ENCODE peak calls at places on chromosomes 2 and 18, in seven cellular contexts. O, J, S, B, E, M and W are unnamed samples. For H3K27me3 and H3K4me1, the result is how much of the 10 kb centered on the place peaks cover.

GRCh38 chr2:64632855-64633819 is 20.6 kb downstream of the SERTAD2 start:
- DNase-seq in J (no peak), O (no peak), M (peak), B (no peak), E (peak), S (no peak), W (no peak)

GRCh38 chr2:18413794-18414396 is 146.6 kb downstream of the RDH14 start:
- DNase-seq in J (no peak), O (peak), E (peak), S (no peak), M (peak), B (peak), W (no peak)

GRCh38 chr2:142974288-142975024 is 97.0 kb downstream of the KYNU start:
- DNase-seq in E (peak), B (peak), O (no peak), S (no peak), J (no peak), M (peak), W (no peak)

GRCh38 chr18:5841518-5841917 is 53.8 kb downstream of the TMEM200C start:
- DNase-seq in E (peak), B (no peak), J (no peak), O (no peak), S (no peak), M (peak), W (no peak)

GRCh38 chr2:64318476-64318748 is 135.6 kb upstream of the LGALSL start:
- DNase-seq in B (no peak), J (no peak), S (no peak), M (no peak), E (no peak), O (no peak), W (no peak)

GRCh38 chr2:204437815-204438766 is 107.2 kb upstream of the PARD3B start:
- DNase-seq in E (no peak), O (no peak), B (no peak), J (no peak), M (no peak), S (no peak), W (no peak)

GRCh38 chr2:55916473-55917049 is 7.0 kb downstream of the EFEMP1 start:
- DNase-seq in E (peak), S (no peak), B (no peak), M (peak), J (no peak), O (no peak), W (no peak)

GRCh38 chr2:64296695-64297346 is 152.6 kb upstream of the PELI1 start:
- DNase-seq in J (no peak), M (no peak), S (no peak), B (no peak), E (no peak), O (no peak), W (no peak)

GRCh38 chr2:26018184-26018716 is 15.6 kb upstream of the RAB10 start:
- DNase-seq in S (no peak), B (peak), M (peak), J (peak), O (peak), E (peak), W (peak)

GRCh38 chr2:209642146-209642815 is 129.4 kb upstream of the UNC80 start:
- DNase-seq in E (peak), O (no peak), B (no peak), M (no peak), J (no peak), S (no peak), W (no peak)

GRCh38 chr2:39411186-39411944 is 25.7 kb downstream of the MAP4K3 start:
- DNase-seq in M (peak), J (no peak), O (no peak), S (no peak), B (peak), E (peak), W (no peak)

GRCh38 chr2:119490653-119491195 is 33.6 kb downstream of the SCTR start:
- DNase-seq in M (no peak), B (no peak), J (no peak), O (no peak), S (no peak), E (peak), W (no peak)

GRCh38 chr2:196268022-196268421 is 96.6 kb upstream of the STK17B start:
- DNase-seq in O (no peak), S (no peak), E (no peak), M (peak), B (no peak), J (no peak), W (no peak)

DNA sequence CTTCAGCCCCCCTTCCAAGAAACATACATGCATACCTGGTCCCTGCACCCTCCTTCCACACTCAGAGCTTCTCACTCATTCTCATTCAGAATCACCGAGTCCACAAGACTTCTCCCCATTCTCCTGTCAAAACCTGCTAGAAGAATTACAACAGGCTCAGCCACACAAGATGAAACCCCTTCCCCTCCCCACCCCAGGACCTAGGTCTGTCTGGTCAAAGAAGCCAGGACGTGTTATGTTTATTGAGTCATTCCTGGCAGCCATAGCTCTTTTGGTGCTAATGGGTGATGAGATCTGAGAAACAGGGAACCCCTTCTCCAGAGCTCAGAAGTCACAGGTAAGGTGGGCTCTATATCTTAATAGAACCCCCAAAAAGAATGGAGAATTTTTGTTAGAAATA is 1.4 kb upstream of the ADD2 start:
- DNase-seq in B (no peak), J (no peak), S (no peak), E (no peak), M (no peak), O (no peak), W (no peak)
- H3K27me3 ChIP-seq in B (half or more), J (half or more), S (under half), E (half or more), M (under half), O (under half), W (half or more)

DNA sequence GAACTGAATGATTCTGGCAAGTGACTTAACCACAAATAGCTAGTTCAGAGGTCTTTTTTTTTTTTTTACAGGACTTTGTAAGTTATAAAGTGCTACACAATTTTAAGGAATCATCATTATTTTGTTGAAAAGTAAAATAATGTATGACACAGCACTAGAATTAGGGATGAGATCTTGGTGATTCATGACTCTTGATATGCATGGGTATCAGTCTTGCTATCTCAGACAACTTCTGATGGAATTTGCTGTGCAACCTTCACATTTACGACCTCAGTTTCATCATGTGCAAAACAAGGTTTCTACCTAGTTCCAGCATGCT is 18.3 kb upstream of the ROCK2 start:
- DNase-seq in O (no peak), B (no peak), S (no peak), J (no peak), E (no peak), M (no peak), W (no peak)
- H3K4me1 ChIP-seq in O (under half), B (under half), S (under half), J (under half), E (under half), M (under half), W (under half)

DNA sequence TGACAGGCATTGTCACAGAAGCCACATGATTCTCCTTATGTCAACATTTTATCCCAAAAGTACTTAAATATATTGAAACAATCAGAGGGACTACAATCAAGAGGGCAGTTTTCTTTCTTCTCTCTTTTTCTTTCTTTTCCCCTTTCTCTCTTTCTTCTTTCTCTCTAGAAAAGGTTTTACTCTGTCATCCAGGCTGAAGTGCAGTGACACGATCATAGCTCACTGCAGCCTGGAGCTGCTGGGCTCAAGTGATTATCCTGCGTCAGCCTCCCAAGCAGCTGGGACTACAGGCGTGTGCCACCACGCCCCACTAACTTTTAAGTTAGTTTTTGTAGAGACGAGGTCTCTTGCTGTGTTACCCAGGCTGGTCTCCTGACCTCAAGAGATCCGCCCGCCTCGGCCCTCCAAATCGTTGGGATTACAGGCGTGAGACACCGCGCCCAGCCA is 1.0 kb upstream of the PRKD3 start:
- DNase-seq in S (no peak), M (no peak), B (no peak), O (no peak), E (no peak), J (no peak), W (no peak)
- H3K27me3 ChIP-seq in S (under half), M (under half), B (under half), O (under half), E (under half), J (under half), W (under half)

DNA sequence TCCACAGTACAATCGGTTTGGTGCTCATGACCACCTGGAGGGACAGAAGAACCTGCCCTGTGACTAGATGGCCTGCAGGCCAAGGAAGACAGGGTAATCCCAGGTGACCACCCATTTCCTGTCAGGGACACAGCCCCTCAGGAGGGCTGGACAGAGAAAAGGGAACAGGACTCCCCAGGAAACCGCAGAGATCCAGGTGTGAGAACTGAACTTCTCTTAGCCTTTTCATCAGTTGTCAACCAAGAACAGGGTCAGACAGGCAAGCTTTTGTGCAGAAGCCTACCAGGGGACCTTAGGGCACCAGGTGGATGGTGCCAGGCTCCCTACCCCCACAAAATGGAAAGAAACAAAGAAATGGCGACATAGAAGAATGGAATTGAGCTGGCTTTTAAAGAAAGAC is 132.3 kb downstream of the HDAC4 start:
- DNase-seq in E (no peak), M (no peak), B (no peak), S (no peak), O (no peak), J (no peak), W (no peak)
- H3K4me1 ChIP-seq in E (under half), M (under half), B (half or more), S (half or more), O (under half), J (half or more), W (half or more)

GRCh38 chr2:230930928-230931555 is 6.0 kb upstream of the GPR55 start:
- DNase-seq in M (no peak), J (no peak), E (no peak), B (no peak), O (no peak), S (no peak), W (no peak)
- H3K27me3 ChIP-seq in M (under half), J (under half), E (under half), B (under half), O (under half), S (under half), W (under half)

DNA sequence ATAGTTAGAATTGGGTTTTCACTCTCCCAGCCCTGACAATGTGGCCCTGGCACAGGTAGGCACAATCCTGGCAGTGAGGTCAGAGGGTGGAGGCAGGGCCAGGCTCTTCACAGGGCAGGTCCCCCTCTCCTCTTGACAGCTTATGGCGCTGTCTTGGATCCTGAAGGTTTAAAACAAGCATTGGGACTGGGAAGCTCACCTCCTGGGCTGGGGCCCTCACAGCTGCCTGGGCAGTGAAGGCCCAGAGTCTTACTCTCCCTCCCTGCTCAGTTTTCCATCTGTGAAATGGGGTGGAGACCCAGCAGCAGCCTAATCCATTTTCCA is 23.3 kb downstream of the LBH start:
- DNase-seq in E (no peak), O (no peak), S (no peak), M (no peak), B (no peak), J (no peak), W (no peak)
- H3K4me1 ChIP-seq in E (under half), O (under half), S (half or more), M (under half), B (under half), J (half or more), W (under half)

DNA sequence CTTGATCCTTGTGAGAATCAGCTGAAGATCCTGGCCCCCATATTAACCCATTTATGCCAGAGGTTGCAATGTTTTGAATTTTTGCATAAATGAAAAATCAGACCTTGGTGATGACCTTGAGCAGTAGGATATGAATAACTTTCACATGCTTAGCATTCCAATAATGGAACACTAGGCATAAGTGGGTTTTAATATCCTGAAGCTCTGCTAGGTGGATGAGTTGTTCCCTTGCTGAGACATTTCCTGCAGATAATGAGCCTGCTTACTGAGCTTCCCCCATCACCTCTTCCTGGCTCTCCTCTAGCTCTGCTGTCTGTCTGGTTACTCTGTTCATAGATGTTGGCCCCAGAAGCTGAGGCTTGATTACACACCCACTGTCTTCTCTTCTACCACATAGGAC is 25.5 kb upstream of the SEC11C start:
- DNase-seq in S (no peak), J (no peak), B (peak), E (no peak), O (no peak), M (no peak), W (no peak)
- H3K27me3 ChIP-seq in S (under half), J (under half), B (under half), E (under half), O (under half), M (under half), W (under half)

GRCh38 chr2:202408546-202409140 is 32.5 kb downstream of the BMPR2 start:
- DNase-seq in O (no peak), E (no peak), J (no peak), M (no peak), B (no peak), S (no peak), W (no peak)
- H3K4me1 ChIP-seq in O (under half), E (under half), J (under half), M (under half), B (under half), S (under half), W (under half)

GRCh38 chr18:50178601-50179000 is 16.3 kb downstream of the MYO5B start:
- DNase-seq in M (no peak), S (no peak), E (no peak), O (no peak), B (no peak), J (no peak), W (no peak)
- H3K27me3 ChIP-seq in M (under half), S (under half), E (under half), O (under half), B (half or more), J (under half), W (under half)